ENCODE peak calls at places on chromosomes 2 and 18, in six cellular contexts. Q is PC-9; Y is left lung; T is CD8-positive, alpha-beta T cell; H is right lobe of liver; C is colonic mucosa. G is an unnamed sample. For H3K36me3 and H3K4me1, the result is how much of the 10 kb centered on the place peaks cover.

GRCh38 chr2:237614151-237614720 is 13.2 kb upstream of the LRRFIP1 start:
- DNase-seq in Q (peak), Y (no peak), C (no peak), H (peak), T (no peak), G (peak)

GRCh38 chr2:234826676-234827075 is 125.1 kb upstream of the SH3BP4 start:
- DNase-seq in H (no peak), C (no peak), T (no peak), Q (no peak), Y (no peak), G (no peak)

GRCh38 chr2:150681120-150681796 is 193.8 kb upstream of the RND3 start:
- DNase-seq in Y (no peak), Q (no peak), T (no peak), C (no peak), H (no peak), G (no peak)

GRCh38 chr18:22822024-22822423 is 111.1 kb upstream of the RBBP8 start:
- DNase-seq in H (no peak), C (peak), Y (no peak), T (no peak), Q (peak), G (no peak)

GRCh38 chr18:8501044-8501443 is 108.2 kb upstream of the RAB12 start:
- DNase-seq in H (no peak), Q (no peak), Y (no peak), T (no peak), C (no peak), G (no peak)

GRCh38 chr2:239601201-239601851 is 200.5 kb upstream of the HDAC4 start:
- DNase-seq in C (peak), Q (no peak), T (no peak), Y (peak), H (peak), G (no peak)

GRCh38 chr2:231037731-231038482 is 584 bp downstream of the C2orf72 start:
- DNase-seq in T (no peak), C (no peak), H (no peak), Q (no peak), Y (no peak), G (no peak)

GRCh38 chr2:48829036-48829435 is 73.5 kb upstream of the LHCGR start:
- DNase-seq in H (no peak), C (no peak), Y (no peak), T (no peak), Q (no peak), G (no peak)

GRCh38 chr2:88136817-88137216 is 9.0 kb upstream of the FABP1 start:
- DNase-seq in Q (no peak), Y (no peak), C (no peak), T (no peak), H (peak), G (no peak)

GRCh38 chr2:9264301-9264700 is 57.7 kb downstream of the ASAP2 start:
- DNase-seq in Q (no peak), C (no peak), Y (no peak), H (no peak), T (no peak), G (no peak)

GRCh38 chr2:9263388-9263787 is 56.8 kb downstream of the ASAP2 start:
- DNase-seq in Q (no peak), C (no peak), H (no peak), T (no peak), Y (no peak), G (no peak)

GRCh38 chr2:9260411-9261037 is 53.9 kb downstream of the ASAP2 start:
- DNase-seq in H (no peak), T (no peak), C (no peak), Y (no peak), Q (no peak), G (no peak)

GRCh38 chr2:9261231-9261883 is 54.7 kb downstream of the ASAP2 start:
- DNase-seq in T (no peak), Q (no peak), Y (no peak), H (no peak), C (no peak), G (no peak)

GRCh38 chr2:9262671-9263171 is 56.1 kb downstream of the ASAP2 start:
- DNase-seq in C (no peak), Y (no peak), T (no peak), Q (no peak), H (no peak), G (no peak)
- H3K4me3 ChIP-seq in C (no peak), Y (no peak), T (no peak), Q (no peak), H (no peak), G (no peak)

DNA sequence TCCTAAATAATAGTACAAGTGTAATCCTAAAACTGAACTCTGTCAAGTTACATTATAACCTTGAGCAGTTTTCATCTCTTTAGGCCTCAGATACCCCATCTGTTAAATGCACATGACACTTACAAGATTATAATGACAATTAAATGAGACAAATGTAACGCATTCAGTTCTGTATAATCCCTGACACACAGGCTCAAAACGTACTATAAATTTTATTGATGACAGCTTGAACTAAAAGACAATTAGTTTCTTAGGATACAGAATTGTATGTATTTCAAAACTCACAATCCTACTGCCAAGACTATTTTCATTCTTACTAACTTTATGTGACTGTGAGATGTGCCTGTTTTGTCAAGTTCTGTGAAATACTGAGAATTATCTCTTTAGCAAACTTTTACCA is 56.2 kb downstream of the GFPT1 start:
- DNase-seq in C (no peak), Y (no peak), T (no peak), H (no peak), Q (no peak), G (no peak)
- H3K36me3 ChIP-seq in C (under half), Y (under half), T (under half), H (under half), Q (under half), G (under half)

DNA sequence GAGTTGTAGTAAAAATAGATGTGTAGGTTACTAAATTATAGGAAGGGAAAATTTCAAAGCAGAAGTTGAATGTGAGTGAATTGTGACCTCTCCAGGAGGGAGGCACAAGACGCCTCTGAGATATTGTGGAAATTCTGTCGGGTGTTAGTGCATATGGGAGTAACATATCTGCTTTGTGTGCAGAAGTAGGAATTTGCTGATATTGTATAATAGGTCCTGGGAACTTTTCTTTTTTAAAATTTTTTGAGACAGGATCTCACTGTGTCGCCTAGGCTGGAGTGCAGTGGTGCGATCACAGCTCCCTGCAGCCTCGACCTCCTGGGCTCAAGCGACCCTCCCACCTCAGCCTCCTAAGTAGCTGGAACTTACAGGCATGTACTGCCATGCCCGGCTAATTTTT is 34.7 kb downstream of the UBXN4 start:
- DNase-seq in H (no peak), Q (no peak), T (no peak), C (no peak), Y (no peak), G (no peak)
- H3K4me1 ChIP-seq in H (under half), Q (under half), T (under half), C (under half), Y (under half), G (under half)

DNA sequence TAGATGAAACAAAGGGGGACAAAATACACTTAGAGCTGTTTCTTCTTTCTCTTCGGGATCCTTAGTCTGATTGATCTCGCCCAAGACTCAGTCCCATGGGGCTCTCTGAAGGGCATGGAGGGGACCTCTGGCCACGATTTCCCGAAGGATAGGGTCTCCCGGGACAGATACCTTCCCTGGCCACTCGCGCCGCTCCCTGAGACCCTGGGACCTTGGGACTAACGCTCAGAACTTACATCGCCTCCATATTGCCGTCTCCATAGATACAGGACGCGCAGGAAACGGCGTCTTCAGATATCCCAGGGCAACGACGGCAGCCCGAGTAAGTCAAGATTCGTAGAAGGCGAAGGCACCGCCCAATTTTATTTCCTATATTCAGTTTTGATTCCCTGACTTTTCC is at the start of gene CFAP65:
- DNase-seq in H (no peak), Q (no peak), Y (no peak), C (peak), T (no peak), G (no peak)
- H3K4me3 ChIP-seq in H (no peak), Q (peak), Y (no peak), C (no peak), T (no peak), G (no peak)

DNA sequence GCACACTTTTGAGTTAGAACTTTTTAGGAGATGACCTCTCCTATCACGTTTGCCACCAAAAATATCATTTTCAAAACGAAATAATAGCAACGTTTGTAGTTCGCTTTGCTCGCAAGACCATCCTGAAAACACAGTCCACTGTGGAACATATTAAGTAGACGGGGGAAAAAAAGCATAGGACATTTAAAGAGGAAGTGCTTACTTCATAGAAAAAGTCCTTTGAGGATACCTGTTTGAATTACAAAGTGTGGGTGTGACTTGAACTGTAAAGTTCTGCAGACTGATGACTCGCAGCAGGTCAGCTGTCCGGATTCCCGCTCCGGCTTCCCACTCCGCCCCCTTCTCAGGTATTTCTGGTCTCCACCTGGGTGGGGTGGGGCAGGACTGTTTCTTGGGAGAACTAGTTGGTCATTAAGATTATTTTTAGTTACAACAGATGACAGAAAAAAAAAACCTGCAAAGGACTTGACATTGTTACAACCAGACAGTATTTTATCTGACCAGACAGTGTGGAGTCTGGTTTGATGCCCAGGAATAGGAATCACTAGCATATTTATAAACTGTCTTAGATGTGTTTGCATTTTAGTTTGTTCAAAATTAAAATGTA is 13.3 kb downstream of the CNOT11 start:
- DNase-seq in C (peak), T (no peak), Y (no peak), H (no peak), Q (peak), G (peak)
- H3K36me3 ChIP-seq in C (under half), T (half or more), Y (under half), H (under half), Q (half or more), G (under half)

GRCh38 chr2:120747706-120748105 is 12.0 kb downstream of the GLI2 start:
- DNase-seq in Y (no peak), Q (no peak), T (no peak), H (no peak), C (peak), G (no peak)

GRCh38 chr2:120746179-120746549 is 10.5 kb downstream of the GLI2 start:
- DNase-seq in T (no peak), Y (peak), H (no peak), Q (no peak), C (peak), G (no peak)

GRCh38 chr2:120748310-120748709 is 12.6 kb downstream of the GLI2 start:
- DNase-seq in C (peak), T (no peak), Q (no peak), H (no peak), Y (no peak), G (no peak)

GRCh38 chr2:120748741-120749140 is 13.1 kb downstream of the GLI2 start:
- DNase-seq in T (no peak), C (no peak), Y (no peak), Q (no peak), H (no peak), G (no peak)

DNA sequence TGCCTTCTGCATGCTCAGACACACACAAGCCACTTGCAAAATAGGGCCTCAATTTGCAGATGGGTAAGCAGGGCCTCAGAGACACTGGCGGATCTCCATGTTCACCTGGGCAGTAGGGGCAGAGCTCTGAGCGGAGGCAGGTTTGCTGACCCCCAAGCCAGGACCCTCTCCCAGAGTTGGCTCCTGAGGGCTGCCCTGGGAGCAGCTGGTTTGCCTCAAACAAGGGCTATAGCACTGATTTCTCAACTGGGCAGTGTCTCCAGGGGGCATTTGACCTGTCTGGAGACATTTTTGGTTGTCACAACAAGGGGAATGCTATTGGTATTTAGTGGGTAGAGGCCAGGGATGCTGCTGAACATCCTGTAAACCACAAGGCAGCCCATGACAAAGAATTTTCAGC is 11.6 kb downstream of the GLI2 start:
- DNase-seq in C (peak), Y (peak), H (no peak), Q (no peak), T (no peak), G (no peak)
- H3K4me1 ChIP-seq in C (under half), Y (under half), H (under half), Q (under half), T (under half), G (under half)

DNA sequence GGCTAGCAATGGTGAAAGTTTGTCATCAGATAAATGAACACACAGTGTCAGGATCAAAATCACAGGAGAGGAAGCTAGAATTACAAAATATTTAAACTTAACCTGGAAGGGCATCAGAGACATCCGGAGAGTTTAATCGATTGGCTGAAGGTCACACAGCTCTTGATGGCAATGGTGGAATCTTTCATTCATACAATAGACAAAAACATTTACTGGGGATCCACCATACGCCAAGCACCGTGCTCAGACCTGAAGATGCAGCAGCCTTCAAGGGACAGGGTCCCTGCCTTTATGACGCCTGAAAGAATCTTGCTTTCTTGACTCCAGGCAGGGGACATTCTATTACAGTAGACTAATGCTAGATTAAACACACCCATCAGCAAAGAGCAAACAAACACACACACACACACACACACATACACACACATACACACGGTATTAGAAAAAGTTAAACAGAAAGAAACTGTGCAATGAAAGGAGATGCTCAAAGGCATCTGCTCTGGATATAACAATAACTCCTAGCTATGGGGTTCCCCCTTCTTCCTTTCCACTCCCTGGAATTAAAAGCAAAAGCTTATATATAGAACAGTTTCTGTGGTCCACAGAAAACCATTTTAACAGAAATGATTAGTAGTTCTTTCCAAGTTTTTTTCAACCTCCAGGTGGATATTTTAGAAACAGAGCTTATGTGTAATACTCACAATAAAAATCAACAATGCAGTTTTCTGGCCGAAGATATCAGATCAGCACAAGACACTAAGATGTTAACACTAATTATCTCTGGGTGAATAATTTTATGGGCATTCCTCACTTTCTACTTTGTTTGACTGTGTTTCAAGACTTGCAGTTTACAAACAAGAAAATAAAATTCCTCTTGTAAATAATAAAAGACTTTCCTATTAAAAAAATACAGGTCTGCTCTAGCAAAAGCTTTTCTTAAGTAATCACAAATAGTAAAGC is 151.7 kb downstream of the ANKRD44 start:
- DNase-seq in Q (no peak), H (no peak), Y (no peak), T (no peak), C (no peak), G (no peak)
- H3K4me3 ChIP-seq in Q (peak), H (no peak), Y (no peak), T (no peak), C (no peak), G (no peak)

GRCh38 chr2:128727914-128728313 is 409.2 kb upstream of the HS6ST1 start:
- DNase-seq in C (no peak), Q (no peak), H (no peak), T (no peak), Y (no peak), G (no peak)
- H3K36me3 ChIP-seq in C (under half), Q (under half), H (under half), T (under half), Y (under half), G (under half)

DNA sequence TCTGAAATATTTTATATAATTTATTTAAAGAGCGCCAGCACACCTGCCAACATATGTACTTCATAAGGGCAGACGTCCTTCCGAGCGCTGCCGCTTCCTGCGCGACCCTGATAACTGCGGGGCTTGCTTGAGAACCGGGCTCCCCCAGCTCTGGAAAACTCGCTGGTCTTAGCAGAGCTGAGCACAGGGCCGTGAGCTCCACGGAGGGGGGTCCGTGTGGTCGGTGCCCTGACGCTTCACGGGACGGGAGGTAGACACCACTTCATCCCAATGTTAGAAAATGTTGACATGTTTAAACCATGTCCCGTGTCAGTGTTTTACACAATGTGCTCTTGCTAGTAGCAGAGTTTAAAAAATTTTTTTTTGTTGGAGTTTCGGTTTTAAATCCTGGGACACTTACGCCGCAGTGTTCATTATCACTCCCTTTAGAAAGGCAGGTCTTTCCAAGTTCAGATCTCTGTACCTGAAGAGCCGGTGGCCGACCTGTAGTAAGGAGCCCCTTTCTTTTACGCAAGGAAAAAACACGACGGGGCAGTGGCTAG is 1.6 kb downstream of the NFATC1 start:
- DNase-seq in Q (no peak), C (no peak), Y (peak), H (no peak), T (no peak), G (no peak)
- H3K4me1 ChIP-seq in Q (under half), C (under half), Y (half or more), H (under half), T (under half), G (under half)